ENCODE peak calls at places on chromosomes 4 and X, in four cellular contexts. U is suprapubic skin, Y is breast epithelium, C is upper lobe of left lung. O is an unnamed sample.

GRCh38 chr4:153418581-153418980 is 47.6 kb upstream of the TMEM131L start:
- DNase-seq in C (no peak), U (no peak), Y (no peak), O (no peak)

GRCh38 chr4:7198440-7199128 is 6.2 kb downstream of the SORCS2 start:
- DNase-seq in C (peak), Y (peak), U (no peak), O (no peak)

GRCh38 chrX:136269921-136270320 is 18.7 kb upstream of the MAP7D3 start:
- DNase-seq in U (no peak), C (no peak), Y (no peak), O (no peak)

GRCh38 chr4:123120473-123120872 is 198.1 kb upstream of the NUDT6 start:
- DNase-seq in U (no peak), Y (no peak), C (no peak), O (no peak)

GRCh38 chr4:115110191-115111166 is 2.9 kb downstream of the NDST4 start:
- DNase-seq in C (no peak), Y (no peak), U (no peak), O (no peak)

GRCh38 chr4:38034986-38035882 is 75.0 kb downstream of the PTTG2 start:
- DNase-seq in C (no peak), U (no peak), Y (no peak), O (no peak)

GRCh38 chr4:22385615-22386014 is 130.3 kb downstream of the ADGRA3 start:
- DNase-seq in Y (no peak), C (no peak), U (no peak), O (no peak)

GRCh38 chrX:103704863-103705262 is 5.8 kb upstream of the TMEM31 start:
- DNase-seq in Y (no peak), C (no peak), U (no peak), O (no peak)

GRCh38 chr4:140135529-140136021 is 18.4 kb downstream of the MAML3 start:
- DNase-seq in C (no peak), Y (no peak), U (no peak), O (no peak)

GRCh38 chrX:132401935-132402334 is 86.9 kb downstream of the MBNL3 start:
- DNase-seq in C (no peak), Y (no peak), U (no peak), O (no peak)

GRCh38 chr4:141107927-141108326 is 25.3 kb downstream of the RNF150 start:
- DNase-seq in U (no peak), C (no peak), Y (no peak), O (no peak)

GRCh38 chrX:153662266-153662665 is 11.3 kb downstream of the PNCK start:
- DNase-seq in U (peak), Y (no peak), C (peak), O (no peak)

GRCh38 chrX:112913807-112914206 is 73.2 kb upstream of the AMOT start:
- DNase-seq in Y (no peak), C (no peak), U (no peak), O (no peak)

GRCh38 chrX:140088438-140088837 is 123.1 kb upstream of the CXorf66 start:
- DNase-seq in C (no peak), Y (no peak), U (no peak), O (no peak)

GRCh38 chrX:139877710-139878414 is 55.0 kb downstream of the ATP11C start:
- DNase-seq in C (no peak), U (no peak), Y (no peak), O (no peak)

GRCh38 chrX:17559728-17560379 is 177.4 kb upstream of the SCML1 start:
- DNase-seq in Y (no peak), C (no peak), U (no peak), O (no peak)

DNA sequence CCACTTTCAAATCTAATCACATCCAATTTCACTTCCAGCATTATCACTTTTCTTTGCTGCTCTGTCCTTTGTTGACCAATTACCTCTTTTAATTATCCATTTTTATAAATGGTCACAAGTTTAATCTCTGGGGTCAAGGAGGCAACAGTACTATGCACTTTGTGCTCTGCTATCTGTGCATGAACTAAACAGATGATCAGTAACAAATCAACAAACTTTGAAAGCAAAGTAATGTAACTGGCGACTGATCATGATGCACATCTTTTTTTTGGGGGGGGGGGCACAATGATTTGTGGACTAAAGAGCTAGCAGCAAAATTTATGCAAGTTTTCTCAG is 1.5 kb upstream of the SEC31A start:
- DNase-seq in U (no peak), Y (no peak), C (no peak), O (no peak)
- TF ChIP-seq POLR2AphosphoS5 in U (no peak), Y (no peak), C (no peak), O (no peak)

DNA sequence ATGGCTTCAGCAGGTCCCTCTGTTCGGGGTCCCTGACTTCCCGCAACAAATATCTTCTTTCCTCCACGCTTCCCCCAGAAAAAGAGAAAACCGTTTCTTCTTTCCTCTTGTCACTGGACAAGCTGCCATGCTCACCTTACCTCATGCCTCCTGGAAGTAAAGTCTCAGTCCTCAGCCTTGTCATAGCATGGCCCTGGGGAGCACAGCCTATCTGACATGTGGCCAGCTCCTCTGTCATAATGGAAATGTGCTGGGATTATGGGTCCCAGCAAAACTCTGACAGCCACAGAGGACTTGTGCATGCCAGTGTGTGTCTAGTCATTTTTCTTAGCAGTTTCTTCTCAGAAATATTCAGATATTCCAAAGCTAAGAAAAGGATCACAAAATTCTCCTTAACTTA is 122.4 kb downstream of the AASDH start:
- DNase-seq in U (no peak), Y (no peak), C (no peak), O (peak)
- TF ChIP-seq POLR2AphosphoS5 in U (no peak), Y (no peak), C (no peak), O (no peak)

GRCh38 chrX:71541546-71542022 is 8.7 kb downstream of the OGT start:
- DNase-seq in Y (no peak), U (no peak), C (no peak), O (no peak)
- TF ChIP-seq POLR2AphosphoS5 in Y (no peak), U (no peak), C (no peak), O (no peak)

GRCh38 chr4:119550857-119551532 is 77.6 kb downstream of the PDE5A start:
- DNase-seq in C (no peak), Y (no peak), U (no peak), O (no peak)

GRCh38 chr4:119543794-119544193 is 84.8 kb downstream of the PDE5A start:
- DNase-seq in C (no peak), U (no peak), Y (no peak), O (no peak)

DNA sequence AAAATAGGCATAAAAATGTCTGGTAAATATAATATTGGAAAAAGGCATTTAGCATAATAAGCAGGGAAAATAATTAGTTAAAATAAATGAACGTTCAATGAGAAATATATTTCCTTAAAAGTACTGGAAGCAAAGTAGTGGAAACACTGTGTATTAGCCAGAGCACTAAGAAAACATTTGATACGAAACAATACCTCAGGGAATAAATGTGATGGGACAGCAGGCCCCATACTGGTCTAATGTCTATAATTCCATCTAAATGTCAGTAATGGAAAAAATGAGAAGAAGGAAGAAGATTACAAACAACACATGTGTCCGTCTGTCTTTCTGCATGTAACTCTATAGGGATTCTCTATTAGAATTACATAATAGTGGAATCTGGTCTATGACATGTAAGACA is 79.0 kb downstream of the PDE5A start:
- DNase-seq in Y (no peak), C (no peak), U (no peak), O (no peak)
- TF ChIP-seq POLR2AphosphoS5 in Y (no peak), C (no peak), U (no peak), O (no peak)

GRCh38 chr4:87409420-87409939 is 12.9 kb upstream of the NUDT9 start:
- DNase-seq in U (no peak), C (no peak), Y (no peak), O (no peak)
- TF ChIP-seq POLR2AphosphoS5 in U (no peak), C (no peak), Y (no peak), O (no peak)

GRCh38 chr4:111210576-111210975 is 587.7 kb upstream of the PITX2 start:
- DNase-seq in U (no peak), Y (no peak), C (no peak), O (no peak)

GRCh38 chr4:111214371-111214770 is 591.5 kb upstream of the PITX2 start:
- DNase-seq in U (no peak), Y (no peak), C (no peak), O (no peak)

GRCh38 chr4:111216791-111217190 is 593.9 kb upstream of the PITX2 start:
- DNase-seq in Y (no peak), C (no peak), U (no peak), O (no peak)

GRCh38 chr4:111215755-111216154 is 592.9 kb upstream of the PITX2 start:
- DNase-seq in C (no peak), Y (no peak), U (no peak), O (no peak)

GRCh38 chr4:111213520-111213919 is 590.6 kb upstream of the PITX2 start:
- DNase-seq in Y (no peak), C (no peak), U (no peak), O (no peak)
- TF ChIP-seq POLR2AphosphoS5 in Y (no peak), C (no peak), U (no peak), O (no peak)

DNA sequence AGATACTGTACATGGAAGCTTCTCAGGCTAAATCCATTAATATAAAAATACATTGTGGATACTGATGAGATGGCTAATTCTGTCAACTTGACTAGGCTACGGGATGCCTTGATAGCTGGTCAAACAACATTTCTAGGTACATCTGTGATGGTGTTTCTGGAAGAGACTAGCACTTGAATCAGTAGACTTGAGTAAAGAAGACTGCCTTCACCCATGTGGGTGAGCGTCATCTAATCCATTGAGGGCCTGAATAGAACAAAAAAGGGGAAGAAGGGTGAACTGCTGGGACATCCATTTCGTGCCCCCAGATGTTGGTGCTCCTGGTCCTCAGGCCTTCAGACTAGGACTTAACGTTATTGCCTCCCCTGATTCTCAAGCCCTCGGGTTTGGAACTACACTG is 3.7 kb upstream of the SRP72 start:
- DNase-seq in Y (no peak), U (no peak), C (no peak), O (no peak)
- TF ChIP-seq POLR2AphosphoS5 in Y (no peak), U (no peak), C (no peak), O (no peak)

GRCh38 chrX:77441479-77441878 is 5.7 kb upstream of the FGF16 start:
- DNase-seq in C (no peak), Y (no peak), U (no peak), O (no peak)

GRCh38 chrX:77446029-77446585 is 1.1 kb upstream of the FGF16 start:
- DNase-seq in U (peak), C (peak), Y (no peak), O (no peak)

GRCh38 chrX:77444075-77444474 is 3.1 kb upstream of the FGF16 start:
- DNase-seq in C (no peak), U (no peak), Y (no peak), O (no peak)

GRCh38 chrX:77440310-77440709 is 6.9 kb upstream of the FGF16 start:
- DNase-seq in Y (no peak), C (no peak), U (no peak), O (no peak)

GRCh38 chrX:77442728-77443127 is 4.5 kb upstream of the FGF16 start:
- DNase-seq in Y (no peak), C (no peak), U (no peak), O (no peak)
- TF ChIP-seq POLR2AphosphoS5 in Y (no peak), C (no peak), U (no peak), O (no peak)

GRCh38 chrX:106611682-106612402 is at the start of gene RADX:
- DNase-seq in C (peak), U (peak), Y (peak), O (no peak)
- TF ChIP-seq POLR2AphosphoS5 in C (peak), U (no peak), Y (no peak), O (no peak)

GRCh38 chr4:185592438-185592837 is 57.1 kb upstream of the PDLIM3 start:
- DNase-seq in U (no peak), C (no peak), Y (no peak), O (no peak)

GRCh38 chr4:185592845-185593488 is 57.7 kb upstream of the PDLIM3 start:
- DNase-seq in Y (no peak), C (no peak), U (no peak), O (no peak)

GRCh38 chr4:185590982-185591381 is 55.7 kb upstream of the PDLIM3 start:
- DNase-seq in C (no peak), Y (no peak), U (no peak), O (no peak)

GRCh38 chr4:185589067-185589844 is 53.9 kb upstream of the PDLIM3 start:
- DNase-seq in Y (no peak), U (no peak), C (no peak), O (no peak)

DNA sequence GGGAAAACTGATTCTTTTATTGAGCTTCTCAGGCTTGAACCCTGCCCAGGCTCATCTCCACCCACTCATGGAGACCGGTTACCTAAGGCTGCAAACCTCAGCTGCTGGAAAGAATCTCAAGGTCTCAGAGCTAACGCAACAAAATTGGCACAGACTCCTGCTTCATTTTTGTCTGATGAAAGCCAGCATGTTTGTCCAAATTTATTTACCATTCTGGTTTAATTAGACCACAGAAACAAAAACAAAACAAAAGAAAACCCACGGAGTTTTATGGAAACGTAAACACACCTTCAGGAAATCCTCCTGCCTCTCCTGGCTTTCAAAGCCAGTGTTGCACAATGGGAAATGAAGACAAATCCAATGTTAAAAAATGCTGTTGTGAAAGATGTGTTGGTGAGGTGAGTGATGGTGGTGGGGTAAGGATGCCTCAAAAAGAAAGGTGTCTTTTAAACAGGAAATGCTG is 56.4 kb upstream of the PDLIM3 start:
- DNase-seq in U (no peak), Y (no peak), C (no peak), O (no peak)
- TF ChIP-seq POLR2AphosphoS5 in U (no peak), Y (peak), C (no peak), O (peak)

O was measured in vagina.